ENCODE peak calls at places on chromosome 18, in six cellular contexts. T, O, G, J, L and M are unnamed samples.

GRCh38 chr18:46213295-46213694 is 109.1 kb downstream of the HAUS1 start:
- DNase-seq in T (no peak), O (peak; percentile 44), G (no peak), J (no peak), L (no peak), M (no peak)

GRCh38 chr18:45521151-45521550 is 94.1 kb upstream of the SLC14A2 start:
- DNase-seq in T (no peak), O (no peak), G (no peak), J (no peak), L (no peak), M (peak; percentile 49)

GRCh38 chr18:12652861-12653401 is 5.0 kb downstream of the SPIRE1 start:
- DNase-seq in T (no peak), O (no peak), G (no peak), J (peak; percentile 52), L (no peak), M (peak; percentile 51)

GRCh38 chr18:907171-907879 is 2.7 kb downstream of the ADCYAP1 start:
- DNase-seq in T (no peak), O (peak; percentile 61), G (no peak), J (no peak), L (no peak), M (no peak)

GRCh38 chr18:76558881-76559667 is 64.0 kb upstream of the ZNF516 start:
- DNase-seq in T (peak; percentile 41), O (no peak), G (no peak), J (no peak), L (no peak), M (peak; percentile 6)

GRCh38 chr18:49733321-49733720 is 80.0 kb downstream of the ACAA2 start:
- DNase-seq in T (no peak), O (no peak), G (no peak), J (no peak), L (no peak), M (peak; percentile 6)

GRCh38 chr18:50662775-50663383 is 103.0 kb downstream of the MAPK4 start:
- DNase-seq in T (no peak), O (no peak), G (no peak), J (no peak), L (no peak), M (no peak)

GRCh38 chr18:9653390-9653789 is 39.0 kb upstream of the PPP4R1 start:
- DNase-seq in T (no peak), O (no peak), G (no peak), J (no peak), L (peak; percentile 50), M (no peak)

GRCh38 chr18:32470136-32470712 is 458 bp downstream of the GAREM1 start:
- DNase-seq in T (peak; percentile 39), O (peak; percentile 38), G (peak; percentile 66), J (no peak), L (peak; percentile 45), M (no peak)

GRCh38 chr18:10660485-10660884 is 134.7 kb downstream of the NAPG start:
- DNase-seq in T (no peak), O (no peak), G (no peak), J (peak; percentile 69), L (no peak), M (no peak)

GRCh38 chr18:79446931-79447330 is 51.2 kb downstream of the NFATC1 start:
- DNase-seq in T (no peak), O (no peak), G (no peak), J (no peak), L (no peak), M (no peak)

GRCh38 chr18:2411381-2411977 is 159.8 kb downstream of the METTL4 start:
- DNase-seq in T (no peak), O (no peak), G (no peak), J (no peak), L (no peak), M (no peak)

GRCh38 chr18:51867767-51868166 is 472.2 kb upstream of the DCC start:
- DNase-seq in T (peak; percentile 10), O (peak; percentile 45), G (no peak), J (no peak), L (no peak), M (no peak)

GRCh38 chr18:44518091-44518490 is 162.6 kb upstream of the SETBP1 start:
- DNase-seq in T (no peak), O (no peak), G (no peak), J (no peak), L (no peak), M (peak; percentile 4)

GRCh38 chr18:50468802-50469201 is 91.1 kb upstream of the MAPK4 start:
- DNase-seq in T (no peak), O (no peak), G (no peak), J (no peak), L (no peak), M (no peak)

GRCh38 chr18:72470391-72470790 is 73.8 kb downstream of the CBLN2 start:
- DNase-seq in T (no peak), O (no peak), G (no peak), J (no peak), L (no peak), M (no peak)

DNA sequence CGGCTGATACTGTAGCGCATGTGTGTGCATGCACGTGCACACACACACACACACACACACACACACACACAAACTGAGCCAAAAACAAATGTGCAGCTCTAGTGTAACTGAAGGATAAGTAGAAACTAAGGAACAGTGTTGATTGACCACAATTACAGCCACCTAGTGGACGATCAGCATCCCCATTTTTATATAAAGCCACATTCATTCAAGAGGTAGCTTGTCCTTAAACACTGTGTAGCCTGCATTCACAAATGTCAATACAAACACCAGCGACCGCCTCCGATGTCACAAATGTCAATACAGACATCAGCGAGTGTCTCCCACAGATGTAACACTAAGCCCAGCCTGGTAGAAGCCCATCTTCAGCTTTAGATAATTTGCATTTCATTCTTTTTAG is 167.4 kb downstream of the PTGR3 start:
- DNase-seq in T (peak; percentile 28), O (peak; percentile 52), G (no peak), J (peak; percentile 2), L (no peak), M (peak; percentile 3)
- TF ChIP-seq CTCF in T (no peak), O (peak; percentile 53), G (no peak), J (peak; percentile 36), L (no peak), M (peak; percentile 72)

GRCh38 chr18:36662000-36662399 is 166.8 kb downstream of the TPGS2 start:
- DNase-seq in T (peak; percentile 24), O (peak; percentile 75), G (no peak), J (no peak), L (no peak), M (peak; percentile 22)
- TF ChIP-seq CTCF in T (no peak), O (peak; percentile 86), G (no peak), J (peak; percentile 19), L (no peak), M (peak; percentile 62)

DNA sequence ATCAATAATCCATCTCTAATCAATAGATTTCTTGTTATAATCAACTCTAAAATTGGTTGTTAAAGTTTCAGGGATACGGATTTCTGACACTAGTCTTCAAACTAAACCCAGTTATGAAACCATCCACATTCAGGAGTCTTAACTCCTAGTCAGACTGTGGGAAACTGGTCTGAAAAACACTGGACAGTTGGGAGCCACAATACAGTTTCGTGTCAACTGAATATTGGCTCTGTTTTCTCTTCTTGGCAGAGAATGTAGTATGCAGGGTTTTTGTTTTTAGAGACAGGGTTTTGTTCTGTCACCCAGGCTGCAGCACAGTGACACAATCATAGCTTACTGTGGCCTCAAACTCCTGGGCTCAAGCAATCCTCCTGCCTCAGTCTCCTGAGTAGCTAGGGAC is 123.1 kb downstream of the RTTN start:
- DNase-seq in T (no peak), O (no peak), G (no peak), J (no peak), L (no peak), M (no peak)
- TF ChIP-seq CTCF in T (no peak), O (no peak), G (no peak), J (no peak), L (no peak), M (no peak)

DNA sequence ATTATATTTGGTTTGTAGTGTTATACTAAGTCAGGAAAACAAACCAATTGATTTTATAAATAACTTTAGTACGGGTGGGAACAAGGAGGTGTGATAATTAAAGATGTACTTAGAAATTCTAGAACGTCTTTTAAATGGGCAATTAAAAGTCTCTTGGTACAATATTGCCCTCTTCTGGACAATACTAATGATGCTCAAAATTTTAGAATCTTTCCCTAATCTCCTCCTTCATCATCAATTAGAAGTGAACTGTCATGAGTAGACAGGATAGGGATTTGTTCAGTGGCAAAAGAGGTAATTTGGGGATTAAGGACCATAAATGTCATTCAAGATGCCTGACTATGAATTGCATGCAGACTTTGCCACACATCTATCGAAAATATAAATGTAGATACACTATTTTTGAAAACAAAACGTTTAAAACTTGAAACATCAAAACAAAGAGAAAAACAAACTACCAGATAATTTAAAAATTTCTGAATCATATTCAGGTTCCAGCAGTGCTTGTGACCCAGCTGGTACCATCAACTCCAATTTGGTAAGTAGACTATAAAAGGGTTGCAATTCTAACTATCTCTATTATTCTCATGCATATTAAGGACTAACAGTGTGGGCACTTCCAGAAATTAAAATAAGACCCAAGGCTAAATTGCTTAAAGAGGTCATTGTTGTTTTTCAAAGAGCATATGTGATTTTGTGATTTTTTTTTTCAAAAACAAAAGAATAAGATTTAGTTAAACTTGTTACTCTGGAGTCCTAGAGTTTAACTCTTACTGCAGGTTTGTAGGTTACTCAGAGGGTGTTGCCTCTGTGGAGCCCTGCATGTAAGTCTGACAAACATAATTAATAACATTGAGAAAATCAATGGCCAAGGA is 123.5 kb downstream of the LAMA3 start:
- DNase-seq in T (no peak), O (peak; percentile 45), G (no peak), J (no peak), L (no peak), M (no peak)
- TF ChIP-seq CTCF in T (no peak), O (no peak), G (no peak), J (peak; percentile 49), L (peak; percentile 34), M (peak; percentile 86)

GRCh38 chr18:28018361-28018760 is 158.6 kb downstream of the CDH2 start:
- DNase-seq in T (no peak), O (no peak), G (no peak), J (no peak), L (no peak), M (peak; percentile 45)

GRCh38 chr18:28015671-28016070 is 161.3 kb downstream of the CDH2 start:
- DNase-seq in T (no peak), O (peak; percentile 22), G (no peak), J (no peak), L (no peak), M (no peak)

GRCh38 chr18:28007841-28008240 is 169.1 kb downstream of the CDH2 start:
- DNase-seq in T (no peak), O (no peak), G (peak; percentile 10), J (no peak), L (no peak), M (peak; percentile 30)

GRCh38 chr18:28009589-28009988 is 167.3 kb downstream of the CDH2 start:
- DNase-seq in T (no peak), O (no peak), G (no peak), J (no peak), L (no peak), M (no peak)

DNA sequence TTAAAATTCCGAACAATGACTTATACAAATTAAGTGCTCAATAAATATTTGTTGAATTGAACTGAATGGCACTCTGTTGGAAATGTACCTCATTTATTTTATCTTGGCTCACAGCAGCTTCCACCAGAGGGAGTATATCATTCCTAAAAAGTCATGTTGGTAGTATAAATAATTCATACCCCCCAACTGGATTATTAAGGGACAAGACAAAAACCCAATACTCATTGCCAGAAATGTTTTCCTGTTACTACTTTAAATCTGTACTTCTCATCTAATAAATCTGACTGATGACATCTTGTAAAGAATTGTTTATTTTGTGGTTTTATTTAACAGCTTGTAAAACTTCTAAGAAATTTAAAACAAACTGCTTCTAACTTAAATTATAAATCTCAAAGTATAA is 163.9 kb downstream of the CDH2 start:
- DNase-seq in T (no peak), O (peak; percentile 16), G (no peak), J (no peak), L (no peak), M (no peak)
- TF ChIP-seq CTCF in T (no peak), O (peak; percentile 32), G (no peak), J (peak; percentile 58), L (no peak), M (peak; percentile 81)